ENCODE peak calls at places on chromosomes 7 and 10, in five cellular contexts. One of them, this sample, is unnamed.

GRCh38 chr10:70492786-70493659 is 14.5 kb downstream of the PALD1 start:
- DNase-seq in neural progenitor cell: no peak
- DNase-seq in CD4-positive, alpha-beta T cell: no peak
- DNase-seq in H1: no peak
- DNase-seq in IMR-90: peak; percentile 30
- DNase-seq in this sample: no peak

GRCh38 chr7:137539111-137539715 is 195.7 kb upstream of the PTN start:
- DNase-seq in H1: no peak
- DNase-seq in CD4-positive, alpha-beta T cell: no peak
- DNase-seq in neural progenitor cell: no peak
- DNase-seq in IMR-90: peak; percentile 94
- DNase-seq in this sample: no peak

GRCh38 chr10:34434119-34434594 is 380.9 kb downstream of the PARD3 start:
- DNase-seq in H1: no peak
- DNase-seq in neural progenitor cell: no peak
- DNase-seq in IMR-90: peak; percentile 78
- DNase-seq in CD4-positive, alpha-beta T cell: no peak
- DNase-seq in this sample: no peak

GRCh38 chr7:94654764-94655561 is 970 bp downstream of the SGCE start:
- DNase-seq in IMR-90: peak; percentile 48
- DNase-seq in H1: peak; percentile 51
- DNase-seq in CD4-positive, alpha-beta T cell: no peak
- DNase-seq in neural progenitor cell: peak; percentile 44
- DNase-seq in this sample: peak; percentile 26

GRCh38 chr7:85000973-85001372 is 185.9 kb downstream of the SEMA3D start:
- DNase-seq in CD4-positive, alpha-beta T cell: no peak
- DNase-seq in neural progenitor cell: no peak
- DNase-seq in H1: no peak
- DNase-seq in IMR-90: no peak
- DNase-seq in this sample: no peak

GRCh38 chr10:19772958-19773357 is 43.3 kb upstream of the PLXDC2 start:
- DNase-seq in IMR-90: no peak
- DNase-seq in neural progenitor cell: no peak
- DNase-seq in H1: no peak
- DNase-seq in CD4-positive, alpha-beta T cell: no peak
- DNase-seq in this sample: no peak

GRCh38 chr7:157684157-157684595 is 347.4 kb downstream of the DNAJB6 start:
- DNase-seq in CD4-positive, alpha-beta T cell: no peak
- DNase-seq in H1: no peak
- DNase-seq in IMR-90: no peak
- DNase-seq in neural progenitor cell: peak; percentile 93
- DNase-seq in this sample: peak; percentile 49

GRCh38 chr7:137454169-137455166 is 110.9 kb upstream of the PTN start:
- DNase-seq in H1: no peak
- DNase-seq in CD4-positive, alpha-beta T cell: no peak
- DNase-seq in neural progenitor cell: peak; percentile 50
- DNase-seq in IMR-90: peak; percentile 93
- DNase-seq in this sample: no peak

GRCh38 chr7:33495207-33495606 is 365.8 kb downstream of the BBS9 start:
- DNase-seq in neural progenitor cell: no peak
- DNase-seq in H1: no peak
- DNase-seq in IMR-90: peak; percentile 46
- DNase-seq in CD4-positive, alpha-beta T cell: no peak
- DNase-seq in this sample: no peak

GRCh38 chr10:129387258-129387525 is 79.8 kb upstream of the MGMT start:
- DNase-seq in H1: no peak
- DNase-seq in IMR-90: no peak
- DNase-seq in neural progenitor cell: no peak
- DNase-seq in CD4-positive, alpha-beta T cell: no peak
- DNase-seq in this sample: no peak

GRCh38 chr10:119725550-119726290 is at the start of gene INPP5F:
- DNase-seq in IMR-90: peak; percentile 96
- DNase-seq in CD4-positive, alpha-beta T cell: peak; percentile 98
- DNase-seq in H1: peak; percentile 99
- DNase-seq in neural progenitor cell: peak; percentile 99
- DNase-seq in this sample: peak; percentile 100
- TF ChIP-seq CTCF in IMR-90: peak; percentile 24
- TF ChIP-seq CTCF in CD4-positive, alpha-beta T cell: peak; percentile 17
- TF ChIP-seq CTCF in H1: no peak
- TF ChIP-seq CTCF in neural progenitor cell: peak; percentile 18
- TF ChIP-seq CTCF in this sample: peak; percentile 21

DNA sequence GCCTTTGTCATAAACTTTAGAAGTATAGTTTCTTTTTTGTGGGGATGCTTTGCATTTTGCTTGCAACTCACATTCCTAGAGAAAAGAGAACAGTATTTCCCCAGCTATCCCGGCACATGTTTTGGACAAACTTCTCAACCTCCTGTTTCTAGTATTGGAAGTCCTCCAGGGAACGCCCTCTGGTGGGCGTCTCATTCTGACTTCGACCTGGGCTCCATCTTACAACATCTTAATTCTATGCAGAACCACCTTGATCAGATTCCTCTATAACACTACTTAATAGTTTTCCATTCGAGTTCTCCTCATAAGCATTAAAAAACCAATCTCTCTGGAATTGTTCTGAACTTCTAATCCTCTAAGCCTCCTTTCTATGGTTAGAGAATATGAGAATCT is 139.5 kb upstream of the FZD8 start:
- DNase-seq in CD4-positive, alpha-beta T cell: no peak
- DNase-seq in IMR-90: no peak
- DNase-seq in neural progenitor cell: peak; percentile 46
- DNase-seq in H1: peak; percentile 58
- DNase-seq in this sample: peak; percentile 16
- TF ChIP-seq CTCF in CD4-positive, alpha-beta T cell: no peak
- TF ChIP-seq CTCF in IMR-90: peak; percentile 11
- TF ChIP-seq CTCF in neural progenitor cell: peak; percentile 53
- TF ChIP-seq CTCF in H1: peak; percentile 50
- TF ChIP-seq CTCF in this sample: peak; percentile 46

DNA sequence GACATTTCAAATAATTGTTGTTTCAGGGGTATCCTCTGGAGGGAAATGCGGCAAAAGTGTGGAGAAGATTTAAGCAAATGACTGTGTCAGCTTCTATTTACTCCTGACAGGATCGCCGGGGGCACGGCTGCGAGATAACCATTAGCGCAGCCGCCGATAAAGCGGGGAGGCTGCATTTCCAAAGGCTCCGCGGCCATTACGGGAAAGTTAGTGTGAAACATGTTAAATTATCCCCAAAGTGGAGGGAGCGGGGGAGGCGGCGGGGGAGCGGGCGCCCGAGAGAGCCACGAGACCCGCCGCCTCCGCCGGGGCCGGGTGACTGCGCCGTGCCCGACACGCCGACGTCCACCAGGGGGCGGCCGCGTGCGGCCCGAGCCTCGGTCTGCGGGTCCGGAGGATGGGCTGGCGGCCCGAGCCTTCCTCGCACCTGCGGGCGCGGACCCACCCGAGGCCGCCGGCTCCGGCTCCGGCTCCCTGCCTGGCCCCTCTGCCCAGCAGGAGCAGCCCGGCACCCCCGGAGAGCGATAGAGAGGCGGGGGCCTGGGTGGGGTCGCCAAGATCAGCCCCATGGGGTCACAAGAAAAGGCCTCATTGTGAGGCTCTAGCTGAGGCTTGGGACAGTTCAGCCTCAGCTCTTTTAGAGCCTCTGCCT is 74.4 kb upstream of the PAX2 start:
- DNase-seq in H1: peak; percentile 94
- DNase-seq in neural progenitor cell: peak; percentile 71
- DNase-seq in IMR-90: no peak
- DNase-seq in CD4-positive, alpha-beta T cell: peak; percentile 48
- DNase-seq in this sample: peak; percentile 57
- TF ChIP-seq CTCF in H1: peak; percentile 77
- TF ChIP-seq CTCF in neural progenitor cell: peak; percentile 87
- TF ChIP-seq CTCF in IMR-90: peak; percentile 63
- TF ChIP-seq CTCF in CD4-positive, alpha-beta T cell: peak; percentile 68
- TF ChIP-seq CTCF in this sample: peak; percentile 84

GRCh38 chr7:112079671-112080070 is 126.5 kb downstream of the DOCK4 start:
- DNase-seq in H1: no peak
- DNase-seq in CD4-positive, alpha-beta T cell: no peak
- DNase-seq in IMR-90: peak; percentile 17
- DNase-seq in neural progenitor cell: no peak
- DNase-seq in this sample: no peak
- TF ChIP-seq CTCF in H1: no peak
- TF ChIP-seq CTCF in CD4-positive, alpha-beta T cell: no peak
- TF ChIP-seq CTCF in IMR-90: peak; percentile 24
- TF ChIP-seq CTCF in neural progenitor cell: no peak
- TF ChIP-seq CTCF in this sample: no peak

GRCh38 chr10:91487914-91488577 is 77.9 kb downstream of the HECTD2 start:
- DNase-seq in IMR-90: no peak
- DNase-seq in CD4-positive, alpha-beta T cell: no peak
- DNase-seq in H1: no peak
- DNase-seq in neural progenitor cell: no peak
- DNase-seq in this sample: no peak

GRCh38 chr10:91495402-91495801 is 85.3 kb downstream of the HECTD2 start:
- DNase-seq in IMR-90: peak; percentile 24
- DNase-seq in CD4-positive, alpha-beta T cell: no peak
- DNase-seq in neural progenitor cell: no peak
- DNase-seq in H1: no peak
- DNase-seq in this sample: no peak

DNA sequence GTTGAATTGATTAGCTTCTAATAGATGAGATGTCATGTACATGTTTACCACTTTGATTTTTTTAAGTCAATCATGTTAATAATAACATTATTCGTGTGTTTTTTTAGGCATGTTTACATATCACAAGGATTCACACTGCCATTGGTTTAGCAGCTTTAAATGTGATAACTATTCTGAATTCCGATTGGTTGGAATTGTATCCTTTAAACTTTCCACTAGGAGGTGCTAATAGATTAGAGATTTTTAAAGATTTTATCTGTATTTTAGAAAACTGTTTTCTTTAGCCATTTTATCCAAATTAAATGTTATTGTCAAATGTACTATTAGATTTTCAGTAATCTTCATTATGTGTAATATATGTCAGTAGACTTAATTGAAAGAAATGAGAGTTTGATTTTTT is 83.2 kb downstream of the HECTD2 start:
- DNase-seq in IMR-90: peak; percentile 63
- DNase-seq in CD4-positive, alpha-beta T cell: no peak
- DNase-seq in neural progenitor cell: peak; percentile 3
- DNase-seq in H1: no peak
- DNase-seq in this sample: no peak
- TF ChIP-seq CTCF in IMR-90: peak; percentile 57
- TF ChIP-seq CTCF in CD4-positive, alpha-beta T cell: no peak
- TF ChIP-seq CTCF in neural progenitor cell: peak; percentile 41
- TF ChIP-seq CTCF in H1: no peak
- TF ChIP-seq CTCF in this sample: peak; percentile 69

GRCh38 chr7:86911703-86912102 is 147.8 kb downstream of the ELAPOR2 start:
- DNase-seq in neural progenitor cell: peak; percentile 10
- DNase-seq in H1: no peak
- DNase-seq in CD4-positive, alpha-beta T cell: no peak
- DNase-seq in IMR-90: no peak
- DNase-seq in this sample: no peak
- TF ChIP-seq CTCF in neural progenitor cell: peak; percentile 36
- TF ChIP-seq CTCF in H1: peak; percentile 48
- TF ChIP-seq CTCF in CD4-positive, alpha-beta T cell: no peak
- TF ChIP-seq CTCF in IMR-90: no peak
- TF ChIP-seq CTCF in this sample: peak; percentile 42

GRCh38 chr7:36880108-36880507 is 155.8 kb upstream of the AOAH start:
- DNase-seq in CD4-positive, alpha-beta T cell: no peak
- DNase-seq in neural progenitor cell: no peak
- DNase-seq in H1: no peak
- DNase-seq in IMR-90: no peak
- DNase-seq in this sample: no peak
- TF ChIP-seq CTCF in CD4-positive, alpha-beta T cell: no peak
- TF ChIP-seq CTCF in neural progenitor cell: no peak
- TF ChIP-seq CTCF in H1: peak; percentile 42
- TF ChIP-seq CTCF in IMR-90: no peak
- TF ChIP-seq CTCF in this sample: no peak

This sample was measured in neural crest cell.